ENCODE peak calls at places on chromosome 5, in six cellular contexts. D is IMR-90, O is neuronal stem cell, W is H1, E is H9, Y is trophoblast cell. N is an unnamed sample.

GRCh38 chr5:181207214-181207959 is 2.4 kb upstream of the TRIM7 start:
- DNase-seq in E (peak), Y (peak), D (peak), O (peak), W (peak), N (peak)

GRCh38 chr5:95861221-95861857 is 38.8 kb upstream of the GLRX start:
- DNase-seq in O (no peak), E (no peak), Y (peak), D (peak), W (no peak), N (peak)

GRCh38 chr5:178298283-178298807 is 65.7 kb upstream of the PHYKPL start:
- DNase-seq in O (no peak), D (no peak), Y (no peak), E (no peak), W (no peak), N (no peak)

GRCh38 chr5:155154973-155155372 is 141.4 kb downstream of the KIF4B start:
- DNase-seq in D (no peak), Y (no peak), W (no peak), O (no peak), E (no peak), N (no peak)

GRCh38 chr5:103016167-103016566 is 103.8 kb downstream of the GIN1 start:
- DNase-seq in O (no peak), D (no peak), Y (no peak), W (no peak), E (no peak), N (no peak)

GRCh38 chr5:125698420-125698819 is 724.8 kb upstream of the GRAMD2B start:
- DNase-seq in D (no peak), O (no peak), W (no peak), E (no peak), Y (no peak), N (no peak)

GRCh38 chr5:115351356-115352195 is 55.1 kb upstream of the CCDC112 start:
- DNase-seq in O (no peak), Y (no peak), E (no peak), D (peak), W (no peak), N (peak)

GRCh38 chr5:151051066-151051930 is 29.5 kb downstream of the TNIP1 start:
- DNase-seq in O (peak), Y (peak), D (peak), W (peak), E (peak), N (peak)

GRCh38 chr5:102668220-102668930 is 86.7 kb upstream of the PAM start:
- DNase-seq in E (no peak), D (no peak), Y (peak), O (no peak), W (no peak), N (no peak)

GRCh38 chr5:14712666-14713065 is 48.1 kb downstream of the OTULIN start:
- DNase-seq in Y (no peak), D (no peak), W (no peak), O (no peak), E (no peak), N (no peak)

GRCh38 chr5:101018299-101018698 is 115.2 kb upstream of the ST8SIA4 start:
- DNase-seq in Y (no peak), E (no peak), O (no peak), W (no peak), D (no peak), N (no peak)

GRCh38 chr5:122029818-122030217 is 48.2 kb downstream of the LOX start:
- DNase-seq in D (no peak), Y (no peak), O (no peak), W (no peak), E (no peak), N (no peak)

GRCh38 chr5:152542741-152543140 is 137.7 kb upstream of the NMUR2 start:
- DNase-seq in O (peak), D (no peak), W (peak), E (peak), Y (peak), N (peak)

GRCh38 chr5:199821-200645 is 8.7 kb downstream of the LRRC14B start:
- DNase-seq in Y (no peak), W (no peak), O (no peak), D (no peak), E (no peak), N (no peak)

GRCh38 chr5:166961938-166962337 is 1329.5 kb upstream of the WWC1 start:
- DNase-seq in E (no peak), W (no peak), Y (no peak), O (no peak), D (no peak), N (no peak)

GRCh38 chr5:3393122-3393963 is 202.3 kb upstream of the IRX1 start:
- DNase-seq in D (no peak), O (peak), E (no peak), Y (no peak), W (no peak), N (no peak)

GRCh38 chr5:73693573-73694061 is 67.6 kb downstream of the ARHGEF28 start:
- DNase-seq in Y (no peak), O (no peak), W (no peak), E (no peak), D (peak), N (peak)

GRCh38 chr5:107301959-107302840 is 368.5 kb downstream of the EFNA5 start:
- DNase-seq in D (no peak), O (no peak), E (no peak), Y (no peak), W (no peak), N (no peak)

GRCh38 chr5:159907689-159908088 is 8.6 kb upstream of the ADRA1B start:
- DNase-seq in O (no peak), E (no peak), Y (no peak), W (no peak), D (no peak), N (no peak)

GRCh38 chr5:157518963-157519362 is 56.6 kb downstream of the ADAM19 start:
- DNase-seq in D (no peak), O (no peak), Y (no peak), W (no peak), E (no peak), N (no peak)

GRCh38 chr5:2958976-2959375 is 207.5 kb upstream of the IRX2 start:
- DNase-seq in E (no peak), O (no peak), Y (no peak), D (no peak), W (no peak), N (no peak)

GRCh38 chr5:136811551-136811950 is 446.2 kb upstream of the TRPC7 start:
- DNase-seq in Y (no peak), O (no peak), W (no peak), D (peak), E (no peak), N (peak)

GRCh38 chr5:103102234-103102633 is 17.7 kb downstream of the GIN1 start:
- DNase-seq in D (no peak), Y (no peak), E (no peak), W (no peak), O (no peak), N (no peak)

GRCh38 chr5:122129332-122129731 is at the start of gene ZNF474:
- DNase-seq in W (no peak), D (peak), Y (peak), E (peak), O (peak), N (peak)

GRCh38 chr5:1187234-1187949 is 14.0 kb upstream of the SLC6A19 start:
- DNase-seq in E (no peak), W (no peak), O (no peak), D (no peak), Y (no peak), N (no peak)

GRCh38 chr5:98328015-98328414 is 445.4 kb upstream of the RGMB start:
- DNase-seq in W (no peak), E (no peak), Y (no peak), O (no peak), D (no peak), N (no peak)

GRCh38 chr5:157559301-157559700 is 16.3 kb downstream of the ADAM19 start:
- DNase-seq in E (no peak), O (no peak), Y (peak), W (no peak), D (peak), N (peak)

GRCh38 chr5:78927657-78928282 is 57.3 kb downstream of the ARSB start:
- DNase-seq in O (peak), W (peak), E (peak), Y (no peak), D (peak), N (peak)

GRCh38 chr5:78979117-78979742 is 5.9 kb downstream of the ARSB start:
- DNase-seq in W (no peak), Y (no peak), E (no peak), D (no peak), O (no peak), N (no peak)

GRCh38 chr5:158701406-158702177 is 398.1 kb downstream of the EBF1 start:
- DNase-seq in E (no peak), D (no peak), W (no peak), O (no peak), Y (peak), N (no peak)

GRCh38 chr5:87872986-87873385 is 395.7 kb downstream of the TMEM161B start:
- DNase-seq in D (no peak), W (no peak), O (peak), Y (no peak), E (no peak), N (no peak)

DNA sequence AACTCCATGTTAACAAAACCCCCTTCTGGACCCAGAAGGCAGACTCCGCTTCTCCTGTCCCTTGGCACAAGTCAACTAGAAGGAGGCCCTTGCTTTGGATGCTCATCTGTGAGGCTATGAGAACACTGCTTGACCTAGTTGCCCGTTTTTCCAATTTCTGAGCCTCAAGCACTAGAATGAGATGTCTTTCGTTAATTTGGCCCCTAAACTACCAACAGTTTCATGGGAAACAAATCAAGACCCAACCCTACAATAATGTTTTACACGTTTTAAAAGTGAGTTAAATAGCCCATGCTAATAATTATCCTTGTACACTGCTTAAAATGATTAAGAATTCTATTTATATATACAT is 2.2 kb upstream of the NR3C1 start:
- DNase-seq in D (no peak), W (no peak), O (no peak), E (no peak), Y (no peak), N (no peak)
- H4K8ac ChIP-seq in D (peak), W (peak), O (no peak), E (no peak), Y (peak), N (peak)

DNA sequence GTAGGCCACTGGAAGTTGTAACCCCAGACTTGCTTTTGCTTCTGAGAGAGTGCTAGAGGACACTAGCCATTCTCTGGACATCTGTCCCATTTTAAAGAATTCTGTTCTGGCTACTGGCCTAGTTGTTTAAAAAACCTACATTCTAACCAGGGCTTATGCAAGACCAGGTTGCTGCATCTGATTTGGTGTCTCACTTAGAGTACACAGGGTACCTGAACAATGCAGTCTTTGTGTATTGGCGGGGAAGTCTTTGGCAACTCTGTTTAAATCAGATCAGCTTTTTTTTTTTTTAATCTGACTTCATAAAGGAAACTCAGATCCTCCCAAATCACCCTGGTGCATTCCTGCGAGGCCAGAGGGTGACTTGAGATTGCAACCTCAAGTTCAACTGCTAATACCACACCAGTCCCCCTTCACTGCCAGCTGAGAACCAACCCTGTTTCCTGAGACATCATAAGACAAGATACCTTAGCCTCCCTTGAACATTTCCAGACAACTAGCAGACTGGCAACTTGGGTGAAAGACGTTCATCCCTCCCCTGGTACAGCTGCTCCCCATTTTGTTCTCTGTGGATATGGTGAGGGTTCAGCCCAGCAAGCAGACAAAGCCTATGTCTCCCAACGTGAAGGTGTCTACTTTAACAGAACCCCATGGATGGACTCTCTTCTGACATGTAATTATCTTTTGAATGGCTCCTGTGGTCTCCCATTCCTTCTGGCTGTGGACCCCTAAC is 27.0 kb downstream of the SKP1 start:
- DNase-seq in Y (no peak), E (no peak), W (no peak), D (peak), O (no peak), N (no peak)
- H3K27ac ChIP-seq in Y (no peak), E (no peak), W (no peak), D (no peak), O (no peak), N (no peak)

DNA sequence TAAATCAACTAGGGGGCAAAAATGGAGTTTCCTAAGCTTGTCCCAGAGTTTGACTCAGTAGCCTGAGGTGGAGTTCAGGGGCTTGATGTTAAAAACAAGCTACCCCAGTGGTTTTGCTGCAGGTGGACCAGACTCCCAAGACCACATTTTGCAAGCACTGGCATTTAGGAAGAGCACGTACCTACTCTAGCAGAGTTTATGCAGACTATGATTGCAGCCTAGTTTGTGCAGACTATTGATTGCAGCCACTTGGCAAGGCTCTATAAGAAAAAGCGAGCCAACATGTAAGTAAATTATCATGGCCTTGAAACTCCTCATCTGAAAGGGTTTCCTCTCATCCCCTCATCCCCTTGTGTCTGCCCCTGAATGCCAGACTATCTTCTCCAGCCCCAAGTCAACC is 102.0 kb upstream of the CCDC152 start:
- DNase-seq in Y (no peak), D (no peak), W (no peak), O (no peak), E (no peak), N (no peak)
- H4K91ac ChIP-seq in Y (no peak), D (no peak), W (no peak), O (no peak), E (no peak), N (no peak)

GRCh38 chr5:81995407-81995806 is 23.6 kb downstream of the ATG10 start:
- DNase-seq in Y (no peak), E (no peak), W (no peak), O (no peak), D (no peak), N (no peak)

GRCh38 chr5:81989204-81989603 is 17.4 kb downstream of the ATG10 start:
- DNase-seq in D (no peak), E (no peak), O (no peak), W (no peak), Y (no peak), N (no peak)

GRCh38 chr5:81994679-81995078 is 22.9 kb downstream of the ATG10 start:
- DNase-seq in E (no peak), Y (no peak), O (no peak), D (peak), W (no peak), N (no peak)
- H4K8ac ChIP-seq in E (no peak), Y (no peak), O (no peak), D (no peak), W (no peak), N (no peak)

GRCh38 chr5:33806736-33807442 is 84.9 kb downstream of the ADAMTS12 start:
- DNase-seq in W (no peak), D (peak), O (no peak), Y (no peak), E (no peak), N (peak)
- H3K27ac ChIP-seq in W (no peak), D (peak), O (no peak), Y (no peak), E (no peak), N (peak)

GRCh38 chr5:173463207-173463606 is 135.0 kb upstream of the STC2 start:
- DNase-seq in D (no peak), W (no peak), E (no peak), Y (no peak), O (no peak), N (no peak)
- H4K91ac ChIP-seq in D (peak), W (no peak), E (no peak), Y (no peak), O (no peak), N (peak)

GRCh38 chr5:64768358-64769312 is at the start of the genes CWC27 and SREK1IP1:
- DNase-seq in D (peak), E (peak), W (peak), O (peak), Y (peak), N (peak)
- H4K8ac ChIP-seq in D (peak), E (no peak), W (peak), O (no peak), Y (peak), N (peak)

GRCh38 chr5:163525096-163525495 is 19.7 kb downstream of the MAT2B start:
- DNase-seq in Y (no peak), E (no peak), O (no peak), W (no peak), D (no peak), N (no peak)
- H3K27ac ChIP-seq in Y (no peak), E (no peak), O (no peak), W (no peak), D (no peak), N (no peak)

N was measured in mesenchymal stem cell.